ENCODE peak calls at places on chromosomes 16 and 17, in nine cellular contexts. M is GM13977; H is Calu3; K is lower leg skin; A is stimulated activated CD4-positive, alpha-beta T cell treated with anti-CD3 and anti-CD28 coated beads, Interleukin-1b, Interleukin-23, amount 100 ng/mL, for 1 hour; L is Caki2; X is H54; V is dermis microvascular lymphatic vessel endothelial cell; F is GM03348. Z is an unnamed sample.

GRCh38 chr17:74442670-74443515 is 11.0 kb downstream of the GPRC5C start:
- DNase-seq in M (peak), H (peak), K (peak), A (no peak), L (peak), X (no peak), V (peak), F (no peak), Z (peak)

GRCh38 chr16:75189638-75190245 is 17.2 kb downstream of the CTRB2 start:
- DNase-seq in M (no peak), H (no peak), K (peak), A (no peak), L (no peak), X (no peak), V (no peak), F (no peak), Z (no peak)

GRCh38 chr17:65190467-65191095 is 53.4 kb downstream of the RGS9 start:
- DNase-seq in M (no peak), H (no peak), K (no peak), A (no peak), L (no peak), X (no peak), V (no peak), F (peak), Z (no peak)

GRCh38 chr16:3580271-3580670 is 3.1 kb upstream of the NLRC3 start:
- DNase-seq in M (no peak), H (no peak), K (no peak), A (no peak), L (no peak), X (no peak), V (no peak), F (no peak), Z (peak)

GRCh38 chr16:19175492-19176262 is 7.6 kb downstream of the SYT17 start:
- DNase-seq in M (no peak), H (no peak), K (no peak), A (no peak), L (no peak), X (no peak), V (no peak), F (no peak), Z (no peak)

GRCh38 chr16:88298882-88299745 is 83.6 kb upstream of the ZNF469 start:
- DNase-seq in M (no peak), H (no peak), K (no peak), A (no peak), L (no peak), X (peak), V (no peak), F (peak), Z (no peak)

GRCh38 chr17:14107889-14108288 is 38.6 kb downstream of the COX10 start:
- DNase-seq in M (no peak), H (no peak), K (no peak), A (no peak), L (no peak), X (no peak), V (no peak), F (no peak), Z (no peak)

GRCh38 chr17:17839792-17840707 is 3.3 kb upstream of the SREBF1 start:
- DNase-seq in M (peak), H (peak), K (peak), A (peak), L (peak), X (peak), V (peak), F (peak), Z (peak)

GRCh38 chr16:67762385-67762784 is 43.3 kb upstream of the GFOD2 start:
- DNase-seq in M (no peak), H (no peak), K (no peak), A (no peak), L (no peak), X (no peak), V (no peak), F (no peak), Z (no peak)

GRCh38 chr17:47776330-47777197 is 43.5 kb downstream of the TBX21 start:
- DNase-seq in M (peak), H (peak), K (no peak), A (no peak), L (peak), X (peak), V (peak), F (peak), Z (peak)

GRCh38 chr16:49348408-49349176 is 25.0 kb upstream of the C16orf78 start:
- DNase-seq in M (no peak), H (no peak), K (peak), A (no peak), L (no peak), X (no peak), V (no peak), F (no peak), Z (peak)

GRCh38 chr17:35056013-35056412 is 7.5 kb downstream of the RFFL start:
- DNase-seq in M (no peak), H (no peak), K (no peak), A (no peak), L (peak), X (no peak), V (no peak), F (no peak), Z (no peak)

GRCh38 chr16:68069511-68070248 is 15.5 kb upstream of the NFATC3 start:
- DNase-seq in M (no peak), H (no peak), K (peak), A (no peak), L (no peak), X (no peak), V (no peak), F (no peak), Z (no peak)

GRCh38 chr16:70430667-70431536 is 8.0 kb downstream of the ST3GAL2 start:
- DNase-seq in M (peak), H (no peak), K (no peak), A (no peak), L (no peak), X (no peak), V (peak), F (no peak), Z (peak)

GRCh38 chr16:85542548-85542927 is 70.6 kb upstream of the GSE1 start:
- DNase-seq in M (no peak), H (no peak), K (no peak), A (no peak), L (no peak), X (no peak), V (no peak), F (no peak), Z (no peak)

GRCh38 chr17:75476752-75477492 is 20.5 kb downstream of the TMEM94 start:
- DNase-seq in M (no peak), H (no peak), K (no peak), A (no peak), L (no peak), X (no peak), V (no peak), F (no peak), Z (no peak)

GRCh38 chr17:79785900-79786810 is 8.2 kb downstream of the CBX2 start:
- DNase-seq in M (no peak), H (no peak), K (no peak), A (no peak), L (no peak), X (no peak), V (no peak), F (no peak), Z (no peak)

GRCh38 chr17:57548421-57549385 is 196.4 kb downstream of the CCDC182 start:
- DNase-seq in M (no peak), H (no peak), K (no peak), A (no peak), L (no peak), X (no peak), V (no peak), F (no peak), Z (peak)

GRCh38 chr16:85641776-85642176 is 28.7 kb downstream of the GSE1 start:
- DNase-seq in M (no peak), H (no peak), K (no peak), A (no peak), L (no peak), X (no peak), V (no peak), F (peak), Z (no peak)

GRCh38 chr16:89711601-89712475 is 8.9 kb downstream of the VPS9D1 start:
- DNase-seq in M (peak), H (peak), K (no peak), A (no peak), L (no peak), X (no peak), V (no peak), F (peak), Z (peak)

GRCh38 chr16:64085291-64085690 is 1036.6 kb downstream of the CDH11 start:
- DNase-seq in M (no peak), H (no peak), K (no peak), A (no peak), L (no peak), X (no peak), V (no peak), F (no peak), Z (no peak)

GRCh38 chr17:29379084-29379811 is 10.9 kb upstream of the TAOK1 start:
- DNase-seq in M (no peak), H (no peak), K (no peak), A (no peak), L (peak), X (no peak), V (peak), F (no peak), Z (no peak)

GRCh38 chr17:73566905-73567782 is 77.1 kb downstream of the SDK2 start:
- DNase-seq in M (no peak), H (no peak), K (no peak), A (no peak), L (no peak), X (no peak), V (no peak), F (no peak), Z (peak)

GRCh38 chr17:45873728-45874127 is 20.6 kb upstream of the MAPT start:
- DNase-seq in M (no peak), H (no peak), K (no peak), A (no peak), L (no peak), X (no peak), V (no peak), F (no peak), Z (no peak)

Z was measured in OCI-LY7.